ENCODE peak calls at places on chromosomes 6 and 20, in nine cellular contexts. One of them, this sample, is unnamed.
A peak's percentile ranks its signal among the peaks of the same experiment; 100 is the strongest.

GRCh38 chr6:163335671-163336545 is 78.6 kb upstream of the QKI start:
- DNase-seq in adrenal gland: peak; percentile 51
- DNase-seq in GM06990: no peak
- DNase-seq in A673: no peak
- DNase-seq in colonic mucosa: no peak
- DNase-seq in cardiac muscle cell: peak; percentile 59
- DNase-seq in Peyer's patch: no peak
- DNase-seq in ovary: peak; percentile 28
- DNase-seq in fibroblast of lung: no peak
- DNase-seq in this sample: no peak

GRCh38 chr20:43731469-43731868 is 4.7 kb upstream of the GTSF1L start:
- DNase-seq in Peyer's patch: no peak
- DNase-seq in cardiac muscle cell: peak; percentile 74
- DNase-seq in A673: peak; percentile 40
- DNase-seq in adrenal gland: no peak
- DNase-seq in ovary: no peak
- DNase-seq in colonic mucosa: no peak
- DNase-seq in GM06990: no peak
- DNase-seq in fibroblast of lung: peak; percentile 81
- DNase-seq in this sample: no peak

GRCh38 chr20:21156266-21156665 is 30.4 kb downstream of the KIZ start:
- DNase-seq in A673: no peak
- DNase-seq in ovary: no peak
- DNase-seq in GM06990: no peak
- DNase-seq in cardiac muscle cell: peak; percentile 82
- DNase-seq in Peyer's patch: no peak
- DNase-seq in colonic mucosa: no peak
- DNase-seq in fibroblast of lung: peak; percentile 77
- DNase-seq in adrenal gland: no peak
- DNase-seq in this sample: peak; percentile 55

GRCh38 chr20:33176101-33176500 is 8.1 kb downstream of the BPIFA2 start:
- DNase-seq in cardiac muscle cell: no peak
- DNase-seq in A673: no peak
- DNase-seq in Peyer's patch: no peak
- DNase-seq in ovary: no peak
- DNase-seq in GM06990: no peak
- DNase-seq in colonic mucosa: no peak
- DNase-seq in adrenal gland: no peak
- DNase-seq in fibroblast of lung: no peak
- DNase-seq in this sample: peak; percentile 9

GRCh38 chr6:154471609-154472362 is 38.7 kb downstream of the CNKSR3 start:
- DNase-seq in adrenal gland: no peak
- DNase-seq in A673: no peak
- DNase-seq in GM06990: no peak
- DNase-seq in cardiac muscle cell: no peak
- DNase-seq in ovary: no peak
- DNase-seq in fibroblast of lung: no peak
- DNase-seq in Peyer's patch: no peak
- DNase-seq in colonic mucosa: no peak
- DNase-seq in this sample: no peak

GRCh38 chr6:112906737-112907136 is 559.6 kb downstream of the RFPL4B start:
- DNase-seq in colonic mucosa: no peak
- DNase-seq in cardiac muscle cell: peak; percentile 86
- DNase-seq in ovary: no peak
- DNase-seq in fibroblast of lung: peak; percentile 100
- DNase-seq in Peyer's patch: no peak
- DNase-seq in A673: no peak
- DNase-seq in GM06990: no peak
- DNase-seq in adrenal gland: peak; percentile 4
- DNase-seq in this sample: no peak

GRCh38 chr6:161618816-161619454 is 345.1 kb upstream of the AGPAT4 start:
- DNase-seq in Peyer's patch: no peak
- DNase-seq in ovary: no peak
- DNase-seq in fibroblast of lung: peak; percentile 78
- DNase-seq in cardiac muscle cell: peak; percentile 61
- DNase-seq in colonic mucosa: no peak
- DNase-seq in adrenal gland: peak; percentile 84
- DNase-seq in GM06990: no peak
- DNase-seq in A673: peak; percentile 74
- DNase-seq in this sample: peak; percentile 29

GRCh38 chr6:1337791-1338190 is 25.9 kb downstream of the FOXQ1 start:
- DNase-seq in cardiac muscle cell: peak; percentile 59
- DNase-seq in fibroblast of lung: no peak
- DNase-seq in GM06990: no peak
- DNase-seq in colonic mucosa: no peak
- DNase-seq in A673: no peak
- DNase-seq in Peyer's patch: no peak
- DNase-seq in ovary: no peak
- DNase-seq in adrenal gland: no peak
- DNase-seq in this sample: no peak

GRCh38 chr6:146974346-146974745 is 229.9 kb upstream of the STXBP5 start:
- DNase-seq in GM06990: no peak
- DNase-seq in cardiac muscle cell: no peak
- DNase-seq in adrenal gland: no peak
- DNase-seq in Peyer's patch: no peak
- DNase-seq in A673: no peak
- DNase-seq in fibroblast of lung: no peak
- DNase-seq in colonic mucosa: no peak
- DNase-seq in ovary: no peak
- DNase-seq in this sample: no peak

DNA sequence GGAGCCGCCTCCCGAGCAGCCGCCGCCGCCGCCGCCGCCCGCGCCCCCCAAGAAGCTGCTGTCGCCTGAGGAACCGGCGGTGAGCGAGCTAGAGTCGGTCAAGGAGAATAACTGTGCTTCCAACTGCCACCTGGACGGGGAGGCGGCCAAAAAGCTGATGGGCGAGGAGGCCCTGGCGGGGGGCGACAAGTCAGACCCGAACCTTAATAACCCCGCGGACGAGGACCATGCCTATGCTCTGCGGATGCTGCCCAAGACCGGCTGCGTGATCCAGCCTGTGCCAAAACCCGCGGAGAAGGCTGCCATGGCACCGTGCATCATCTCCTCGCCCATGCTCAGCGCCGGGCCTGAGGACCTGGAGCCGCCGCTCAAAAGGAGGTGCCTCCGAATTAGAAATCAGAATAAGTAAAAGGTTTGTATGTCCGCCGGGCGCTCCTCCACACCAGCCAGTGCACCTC is 145.2 kb downstream of the SOBP start:
- DNase-seq in adrenal gland: no peak
- DNase-seq in fibroblast of lung: no peak
- DNase-seq in A673: no peak
- DNase-seq in GM06990: no peak
- DNase-seq in Peyer's patch: no peak
- DNase-seq in ovary: no peak
- DNase-seq in colonic mucosa: no peak
- DNase-seq in cardiac muscle cell: no peak
- DNase-seq in this sample: no peak
- H3K4me3 ChIP-seq in adrenal gland: no peak overlapping the region
- H3K4me3 ChIP-seq in fibroblast of lung: no peak overlapping the region
- H3K4me3 ChIP-seq in A673: no peak overlapping the region
- H3K4me3 ChIP-seq in GM06990: no peak overlapping the region
- H3K4me3 ChIP-seq in Peyer's patch: peak overlapping the region; percentile 41
- H3K4me3 ChIP-seq in ovary: peak overlapping the region; percentile 6
- H3K4me3 ChIP-seq in colonic mucosa: no peak overlapping the region
- H3K4me3 ChIP-seq in cardiac muscle cell: no peak overlapping the region
- H3K4me3 ChIP-seq in this sample: no peak overlapping the region

DNA sequence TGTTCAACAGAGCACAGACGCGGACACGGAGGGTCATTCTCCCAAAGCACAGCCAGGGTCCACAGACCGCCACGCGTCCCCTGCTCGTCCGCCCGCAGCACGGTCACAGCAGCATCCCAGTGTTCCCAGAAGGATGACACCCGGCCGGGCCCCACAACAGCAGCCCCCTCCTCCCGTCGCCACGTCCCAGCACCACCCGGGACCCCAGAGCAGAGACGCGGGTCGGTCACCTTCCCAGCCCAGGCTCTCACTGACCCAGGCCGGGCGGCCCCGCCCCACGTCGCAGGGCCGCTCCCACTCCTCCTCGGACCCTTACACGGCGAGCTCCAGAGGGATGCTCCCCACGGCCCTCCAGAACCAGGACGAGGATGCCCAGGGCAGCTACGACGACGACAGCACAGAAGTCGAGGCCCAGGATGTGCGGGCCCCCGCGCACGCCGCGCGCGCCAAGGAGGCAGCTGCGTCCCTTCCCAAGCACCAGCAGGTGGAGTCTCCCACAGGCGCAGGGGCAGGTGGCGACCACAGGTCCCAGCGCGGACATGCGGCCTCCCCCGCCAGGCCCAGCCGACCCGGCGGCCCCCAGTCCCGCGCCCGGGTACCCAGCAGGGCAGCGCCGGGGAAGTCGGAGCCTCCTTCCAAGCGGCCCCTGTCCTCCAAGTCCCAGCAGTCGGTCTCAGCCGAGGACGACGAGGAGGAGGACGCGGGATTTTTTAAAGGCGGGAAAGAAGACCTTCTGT is 64.3 kb downstream of the FNDC1 start:
- DNase-seq in colonic mucosa: no peak
- DNase-seq in adrenal gland: no peak
- DNase-seq in ovary: no peak
- DNase-seq in GM06990: no peak
- DNase-seq in Peyer's patch: no peak
- DNase-seq in fibroblast of lung: no peak
- DNase-seq in A673: no peak
- DNase-seq in cardiac muscle cell: no peak
- DNase-seq in this sample: no peak
- TF ChIP-seq CTCF in colonic mucosa: no peak
- TF ChIP-seq CTCF in adrenal gland: no peak
- TF ChIP-seq CTCF in ovary: no peak
- TF ChIP-seq CTCF in GM06990: no peak
- TF ChIP-seq CTCF in Peyer's patch: no peak
- TF ChIP-seq CTCF in fibroblast of lung: no peak
- TF ChIP-seq CTCF in A673: no peak
- TF ChIP-seq CTCF in cardiac muscle cell: no peak
- TF ChIP-seq CTCF in this sample: peak; percentile 19

GRCh38 chr6:158024566-158025297 is 43.1 kb downstream of the SYNJ2 start:
- DNase-seq in fibroblast of lung: no peak
- DNase-seq in GM06990: no peak
- DNase-seq in cardiac muscle cell: no peak
- DNase-seq in adrenal gland: no peak
- DNase-seq in ovary: no peak
- DNase-seq in A673: no peak
- DNase-seq in colonic mucosa: no peak
- DNase-seq in Peyer's patch: no peak
- DNase-seq in this sample: no peak

GRCh38 chr6:158026901-158027589 is 45.4 kb downstream of the SYNJ2 start:
- DNase-seq in fibroblast of lung: no peak
- DNase-seq in A673: no peak
- DNase-seq in cardiac muscle cell: no peak
- DNase-seq in colonic mucosa: no peak
- DNase-seq in GM06990: no peak
- DNase-seq in ovary: no peak
- DNase-seq in Peyer's patch: no peak
- DNase-seq in adrenal gland: no peak
- DNase-seq in this sample: no peak

GRCh38 chr6:158028421-158028820 is 46.8 kb downstream of the SYNJ2 start:
- DNase-seq in fibroblast of lung: no peak
- DNase-seq in colonic mucosa: no peak
- DNase-seq in A673: no peak
- DNase-seq in adrenal gland: no peak
- DNase-seq in GM06990: no peak
- DNase-seq in cardiac muscle cell: no peak
- DNase-seq in ovary: no peak
- DNase-seq in Peyer's patch: no peak
- DNase-seq in this sample: no peak

GRCh38 chr6:158027590-158028285 is 46.1 kb downstream of the SYNJ2 start:
- DNase-seq in adrenal gland: no peak
- DNase-seq in cardiac muscle cell: no peak
- DNase-seq in Peyer's patch: no peak
- DNase-seq in ovary: no peak
- DNase-seq in colonic mucosa: no peak
- DNase-seq in fibroblast of lung: no peak
- DNase-seq in GM06990: no peak
- DNase-seq in A673: no peak
- DNase-seq in this sample: no peak

GRCh38 chr6:158026054-158026900 is 44.6 kb downstream of the SYNJ2 start:
- DNase-seq in ovary: peak; percentile 85
- DNase-seq in cardiac muscle cell: peak; percentile 99
- DNase-seq in adrenal gland: peak; percentile 90
- DNase-seq in GM06990: peak; percentile 80
- DNase-seq in fibroblast of lung: peak; percentile 99
- DNase-seq in Peyer's patch: peak; percentile 80
- DNase-seq in colonic mucosa: peak; percentile 75
- DNase-seq in A673: peak; percentile 96
- DNase-seq in this sample: peak; percentile 91
- H3K4me3 ChIP-seq in ovary: no peak overlapping the region
- H3K4me3 ChIP-seq in cardiac muscle cell: no peak overlapping the region
- H3K4me3 ChIP-seq in adrenal gland: no peak overlapping the region
- H3K4me3 ChIP-seq in GM06990: peak overlapping the region; percentile 35
- H3K4me3 ChIP-seq in fibroblast of lung: peak overlapping the region; percentile 0
- H3K4me3 ChIP-seq in Peyer's patch: peak overlapping the region; percentile 36
- H3K4me3 ChIP-seq in colonic mucosa: no peak overlapping the region
- H3K4me3 ChIP-seq in A673: peak overlapping the region; percentile 22
- H3K4me3 ChIP-seq in this sample: no peak overlapping the region

GRCh38 chr6:19322691-19323470 is 514.3 kb upstream of the ID4 start:
- DNase-seq in ovary: no peak
- DNase-seq in fibroblast of lung: peak; percentile 90
- DNase-seq in GM06990: no peak
- DNase-seq in colonic mucosa: no peak
- DNase-seq in adrenal gland: no peak
- DNase-seq in A673: peak; percentile 38
- DNase-seq in cardiac muscle cell: peak; percentile 57
- DNase-seq in Peyer's patch: no peak
- DNase-seq in this sample: peak; percentile 31
- TF ChIP-seq CTCF in ovary: no peak
- TF ChIP-seq CTCF in fibroblast of lung: no peak
- TF ChIP-seq CTCF in GM06990: no peak
- TF ChIP-seq CTCF in colonic mucosa: no peak
- TF ChIP-seq CTCF in adrenal gland: no peak
- TF ChIP-seq CTCF in A673: no peak
- TF ChIP-seq CTCF in cardiac muscle cell: peak; percentile 19
- TF ChIP-seq CTCF in Peyer's patch: no peak
- TF ChIP-seq CTCF in this sample: peak; percentile 50